ENCODE peak calls at places on chromosomes 2 and 18, in four cellular contexts. T, B, F and I are unnamed samples.

GRCh38 chr2:85353876-85354285 is 447 bp downstream of the RETSAT start:
- DNase-seq in B (peak; percentile 3), F (no peak), T (peak; percentile 38), I (peak; percentile 19)

GRCh38 chr2:229714736-229715541 is 584 bp upstream of the DNER start:
- DNase-seq in B (peak; percentile 77), F (peak; percentile 22), T (peak; percentile 70), I (peak; percentile 55)

GRCh38 chr2:205995260-205995659 is 90.7 kb downstream of the INO80D start:
- DNase-seq in B (no peak), F (no peak), T (no peak), I (no peak)

GRCh38 chr18:12291690-12292089 is 16.4 kb upstream of the TUBB6 start:
- DNase-seq in F (no peak), T (no peak), B (no peak), I (no peak)

GRCh38 chr2:160266078-160266551 is 66.0 kb upstream of the ITGB6 start:
- DNase-seq in T (no peak), F (no peak), B (no peak), I (no peak)

GRCh38 chr2:105730170-105730569 is 14.5 kb upstream of the NCK2 start:
- DNase-seq in T (no peak), F (no peak), B (no peak), I (no peak)

GRCh38 chr2:44894058-44894457 is 47.4 kb upstream of the SIX3 start:
- DNase-seq in B (no peak), T (no peak), F (no peak), I (no peak)

GRCh38 chr2:105853354-105854088 is 108.8 kb downstream of the NCK2 start:
- DNase-seq in T (no peak), B (no peak), F (no peak), I (no peak)

GRCh38 chr2:199484927-199485326 is 27.2 kb upstream of the SATB2 start:
- DNase-seq in F (no peak), T (no peak), B (no peak), I (peak; percentile 33)

GRCh38 chr2:10580991-10581390 is 108.8 kb downstream of the NOL10 start:
- DNase-seq in B (no peak), F (no peak), T (no peak), I (no peak)

GRCh38 chr2:157751462-157752058 is 122.9 kb upstream of the ACVR1C start:
- DNase-seq in F (peak; percentile 15), B (no peak), T (no peak), I (no peak)

GRCh38 chr2:36371963-36372391 is 16.4 kb downstream of the CRIM1 start:
- DNase-seq in F (no peak), B (no peak), T (no peak), I (no peak)

GRCh38 chr2:11248-11941 is 34.9 kb downstream of the FAM110C start:
- DNase-seq in F (peak; percentile 50), B (peak; percentile 80), T (no peak), I (peak; percentile 19)

GRCh38 chr2:190634381-190634780 is 14.5 kb upstream of the NAB1 start:
- DNase-seq in F (no peak), T (no peak), B (no peak), I (no peak)

GRCh38 chr18:74040459-74041332 is 106.9 kb downstream of the FBXO15 start:
- DNase-seq in F (peak; percentile 74), T (peak; percentile 50), B (peak; percentile 9), I (peak; percentile 62)

GRCh38 chr18:74499633-74500032 is 3.5 kb downstream of the CNDP2 start:
- DNase-seq in F (peak; percentile 15), T (no peak), B (no peak), I (no peak)

GRCh38 chr2:227536445-227536844 is 62.2 kb upstream of the SCYGR2 start:
- DNase-seq in F (no peak), T (peak; percentile 25), B (no peak), I (no peak)

GRCh38 chr2:168426861-168427260 is 29.2 kb upstream of the CERS6 start:
- DNase-seq in T (no peak), B (no peak), F (no peak), I (no peak)

GRCh38 chr2:9753276-9753600 is 90.0 kb upstream of the TAF1B start:
- DNase-seq in F (peak; percentile 47), T (no peak), B (no peak), I (no peak)

GRCh38 chr2:223090081-223090480 is 38.1 kb downstream of the KCNE4 start:
- DNase-seq in T (no peak), F (no peak), B (no peak), I (no peak)